ENCODE peak calls at places on chromosomes 5 and 9, in nine cellular contexts. M is endothelial cell; S is activated effector memory CD4-positive, alpha-beta T cell treated with Interleukin-2 at 50 U/mL for 16 hours; V is activated CD4-positive, alpha-beta T cell treated with anti-CD3 and anti-CD28 coated beads, Interleukin-2, amount 50 U/mL, for 1 hour; Q is fibroblast of mammary gland; D is pulmonary artery endothelial cell; K is AG04450; I is stimulated activated CD8-positive, alpha-beta memory T cell treated with anti-CD3 and anti-CD28 coated beads, Interleukin-4, amount 100 ng/mL, for 48 hours; W is lung. P is an unnamed sample.

GRCh38 chr5:141172381-141173204 is at the start of gene PCDHB7:
- DNase-seq in M (peak), S (no peak), V (peak), Q (peak), D (no peak), K (no peak), I (no peak), W (no peak), P (peak)

GRCh38 chr9:90308746-90309145 is 333.9 kb downstream of the DIRAS2 start:
- DNase-seq in M (no peak), S (no peak), V (no peak), Q (no peak), D (no peak), K (no peak), I (no peak), W (no peak), P (no peak)

GRCh38 chr9:126531591-126531990 is 82.1 kb upstream of the LMX1B start:
- DNase-seq in M (no peak), S (no peak), V (no peak), Q (no peak), D (no peak), K (no peak), I (no peak), W (no peak), P (no peak)

GRCh38 chr5:149679876-149680809 is 50.0 kb upstream of the PPARGC1B start:
- DNase-seq in M (no peak), S (no peak), V (no peak), Q (no peak), D (no peak), K (no peak), I (no peak), W (no peak), P (no peak)

GRCh38 chr5:33721491-33722245 is 170.1 kb downstream of the ADAMTS12 start:
- DNase-seq in M (no peak), S (no peak), V (no peak), Q (peak), D (no peak), K (peak), I (no peak), W (no peak), P (no peak)

GRCh38 chr5:120624021-120624563 is 160.0 kb downstream of the PRR16 start:
- DNase-seq in M (no peak), S (no peak), V (no peak), Q (peak), D (no peak), K (no peak), I (no peak), W (no peak), P (no peak)

GRCh38 chr9:122190597-122191381 is 31.1 kb downstream of the MORN5 start:
- DNase-seq in M (no peak), S (no peak), V (no peak), Q (no peak), D (no peak), K (no peak), I (no peak), W (peak), P (no peak)

GRCh38 chr9:69719368-69719767 is 40.4 kb downstream of the PTAR1 start:
- DNase-seq in M (no peak), S (no peak), V (no peak), Q (peak), D (no peak), K (peak), I (no peak), W (no peak), P (peak)

GRCh38 chr5:100182402-100182801 is 352.8 kb upstream of the FAM174A start:
- DNase-seq in M (no peak), S (no peak), V (no peak), Q (no peak), D (no peak), K (no peak), I (no peak), W (no peak), P (no peak)

GRCh38 chr5:1815071-1815786 is 14.0 kb downstream of the NDUFS6 start:
- DNase-seq in M (no peak), S (no peak), V (no peak), Q (no peak), D (no peak), K (no peak), I (no peak), W (no peak), P (no peak)

GRCh38 chr5:42944989-42945388 is 95.1 kb downstream of the ANXA2R start:
- DNase-seq in M (peak), S (no peak), V (no peak), Q (peak), D (peak), K (peak), I (no peak), W (no peak), P (no peak)

GRCh38 chr5:52173133-52173532 is 614.6 kb upstream of the ITGA1 start:
- DNase-seq in M (no peak), S (no peak), V (no peak), Q (no peak), D (no peak), K (no peak), I (no peak), W (no peak), P (no peak)

P was measured in HAP-1.